ENCODE peak calls at places on chromosomes 16 and 17, in eight cellular contexts. A is uterus, M is HCT116, S is PC-9, E is astrocyte of the spinal cord, U is stomach, H is IMR-90, X is body of pancreas. O is an unnamed sample.

GRCh38 chr17:63480826-63481487 is 4.1 kb downstream of the ACE start:
- DNase-seq in A (no peak), X (peak), H (no peak), M (no peak), U (no peak), S (peak), E (no peak), O (no peak)

GRCh38 chr16:8655184-8655717 is 19.2 kb upstream of the ABAT start:
- DNase-seq in U (peak), E (peak), M (no peak), A (no peak), X (peak), H (peak), S (no peak), O (no peak)

GRCh38 chr17:57466042-57466471 is 209.7 kb downstream of the MSI2 start:
- DNase-seq in X (no peak), M (no peak), U (no peak), S (no peak), A (no peak), H (no peak), E (no peak), O (no peak)

GRCh38 chr16:72856797-72857196 is 191.1 kb downstream of the ZFHX3 start:
- DNase-seq in M (no peak), X (peak), S (no peak), A (no peak), E (no peak), H (no peak), U (no peak), O (no peak)

GRCh38 chr17:81517009-81517338 is 4.4 kb upstream of the ACTG1 start:
- DNase-seq in A (no peak), H (no peak), X (no peak), M (no peak), S (no peak), E (no peak), U (no peak), O (no peak)

GRCh38 chr17:19709841-19710240 is 6.5 kb downstream of the SLC47A2 start:
- DNase-seq in S (no peak), M (no peak), X (no peak), A (no peak), E (no peak), U (no peak), H (no peak), O (no peak)

GRCh38 chr16:84040206-84040822 is 2.3 kb downstream of the SLC38A8 start:
- DNase-seq in A (no peak), U (no peak), X (no peak), H (no peak), S (no peak), M (no peak), E (no peak), O (no peak)

GRCh38 chr16:50335198-50335958 is 33.4 kb downstream of the BRD7 start:
- DNase-seq in X (no peak), E (no peak), S (no peak), U (no peak), M (no peak), A (no peak), H (peak), O (no peak)

GRCh38 chr16:51831595-51832352 is 680.7 kb upstream of the SALL1 start:
- DNase-seq in X (no peak), E (no peak), S (no peak), M (no peak), U (no peak), A (no peak), H (no peak), O (no peak)

GRCh38 chr17:32111141-32111771 is 31.0 kb upstream of the RHOT1 start:
- DNase-seq in E (peak), A (peak), X (peak), S (peak), M (no peak), U (peak), H (peak), O (peak)

GRCh38 chr17:82978765-82979349 is 100.6 kb upstream of the METRNL start:
- DNase-seq in A (no peak), H (no peak), S (no peak), M (no peak), U (no peak), E (no peak), X (no peak), O (no peak)

GRCh38 chr17:8158267-8159031 is 4.3 kb downstream of the VAMP2 start:
- DNase-seq in E (peak), H (peak), M (peak), A (peak), U (peak), S (peak), X (peak), O (peak)

GRCh38 chr16:66512589-66513404 is 37.1 kb downstream of the TK2 start:
- DNase-seq in E (peak), S (peak), H (no peak), M (no peak), A (no peak), U (peak), X (no peak), O (no peak)

GRCh38 chr16:89076159-89076558 is 17.5 kb upstream of the ACSF3 start:
- DNase-seq in E (no peak), H (no peak), U (no peak), S (no peak), M (no peak), X (no peak), A (no peak), O (no peak)
- H3K4me3 ChIP-seq in E (no peak), H (no peak), U (no peak), S (no peak), M (no peak), X (no peak), A (no peak), O (no peak)

GRCh38 chr17:55157165-55157564 is 107.6 kb upstream of the HLF start:
- DNase-seq in H (peak), X (peak), U (no peak), S (no peak), E (peak), M (no peak), A (no peak), O (no peak)
- TF ChIP-seq CTCF in H (no peak), X (no peak), U (no peak), S (no peak), E (no peak), M (no peak), A (no peak), O (no peak)

DNA sequence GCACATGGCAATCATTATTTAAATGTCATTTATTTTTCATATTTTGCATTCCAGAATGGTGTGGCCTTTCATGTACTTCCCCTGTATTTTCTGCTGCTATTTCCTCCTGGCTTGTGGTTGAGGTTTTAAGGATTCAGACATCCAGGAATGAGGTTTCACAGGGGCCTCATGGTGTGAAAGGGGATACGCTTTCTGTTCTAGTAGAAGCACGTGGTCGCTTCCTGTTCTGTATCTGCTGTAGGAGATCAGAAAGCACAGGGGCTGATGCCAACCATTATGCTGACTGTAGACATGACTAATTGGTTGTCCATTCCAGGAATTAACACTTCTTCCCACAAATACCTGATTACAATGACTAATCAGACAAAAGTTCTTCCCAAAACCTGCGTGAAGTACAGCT is 405.9 kb downstream of the SHISA9 start:
- DNase-seq in E (peak), M (no peak), X (no peak), H (no peak), U (no peak), S (peak), A (no peak), O (no peak)
- H3K4me3 ChIP-seq in E (no peak), M (no peak), X (no peak), H (no peak), U (no peak), S (no peak), A (no peak), O (no peak)

GRCh38 chr16:2303923-2304322 is 36.0 kb upstream of the RNPS1 start:
- DNase-seq in M (no peak), H (no peak), E (no peak), U (no peak), X (no peak), A (no peak), S (no peak), O (no peak)

DNA sequence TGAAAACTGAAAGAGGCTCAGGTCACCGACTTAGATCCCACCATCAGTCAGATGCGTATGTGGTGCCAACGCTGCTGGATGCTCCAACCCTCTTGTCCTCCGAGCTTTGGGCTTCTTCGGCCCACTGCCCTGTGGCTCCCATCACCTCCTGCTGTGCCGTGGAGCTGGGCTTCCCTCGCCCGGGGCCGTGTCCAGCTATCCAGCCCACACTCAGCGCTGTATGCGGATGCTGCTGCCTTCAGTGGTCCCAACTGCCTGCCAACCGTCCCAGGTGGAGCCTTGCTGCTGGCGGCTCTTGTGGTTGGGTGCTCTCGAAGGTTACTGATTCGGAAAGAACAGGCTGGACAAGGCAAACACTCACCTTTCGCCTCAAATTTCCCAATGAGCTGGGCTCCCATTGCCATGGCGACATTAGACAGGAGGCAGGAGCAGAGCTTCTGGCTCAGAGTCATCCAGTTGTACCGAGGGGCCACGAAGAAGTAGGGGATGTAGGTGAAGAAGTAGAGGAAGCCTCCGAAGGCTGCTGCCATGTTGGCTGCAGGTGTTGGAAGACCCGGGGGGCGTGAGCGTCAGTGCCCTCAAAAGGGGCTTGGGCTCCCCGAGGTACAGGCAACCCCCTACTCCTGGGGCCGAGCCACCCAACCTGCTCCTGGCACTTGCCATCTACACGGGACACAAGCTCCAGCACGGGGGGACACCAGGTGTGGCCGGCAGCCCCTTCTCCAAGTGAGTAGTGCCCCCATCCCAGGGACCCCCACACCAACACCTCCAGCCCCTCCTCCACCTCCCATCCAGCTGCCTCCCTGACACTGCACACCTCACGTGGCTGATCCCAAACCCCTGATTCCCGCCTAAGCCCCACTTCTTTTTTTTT is 32.2 kb downstream of the ABCA3 start:
- DNase-seq in U (no peak), H (no peak), S (no peak), X (peak), M (no peak), A (no peak), E (no peak), O (no peak)
- TF ChIP-seq CTCF in U (no peak), H (no peak), S (no peak), X (no peak), M (no peak), A (no peak), E (no peak), O (no peak)

GRCh38 chr17:80277751-80278671 is 17.4 kb downstream of the RNF213 start:
- DNase-seq in S (peak), M (no peak), U (no peak), H (no peak), X (no peak), A (peak), E (peak), O (peak)
- H3K4me3 ChIP-seq in S (no peak), M (no peak), U (no peak), H (no peak), X (no peak), A (no peak), E (no peak), O (no peak)

GRCh38 chr17:44070455-44071197 is at the start of gene G6PC3:
- DNase-seq in X (peak), A (peak), E (peak), M (peak), U (peak), H (peak), S (peak), O (peak)
- TF ChIP-seq CTCF in X (no peak), A (peak), E (no peak), M (no peak), U (peak), H (peak), S (no peak), O (no peak)

GRCh38 chr16:31183432-31184428 is 3.8 kb downstream of the FUS start:
- DNase-seq in S (no peak), U (no peak), M (no peak), X (no peak), A (no peak), H (no peak), E (no peak), O (no peak)
- H3K4me3 ChIP-seq in S (no peak), U (no peak), M (no peak), X (no peak), A (no peak), H (no peak), E (no peak), O (no peak)

GRCh38 chr17:27985736-27986394 is 56.6 kb upstream of the NLK start:
- DNase-seq in X (no peak), M (no peak), E (no peak), U (no peak), S (no peak), A (no peak), H (no peak), O (no peak)

GRCh38 chr17:27983853-27984252 is 58.6 kb upstream of the NLK start:
- DNase-seq in H (no peak), A (no peak), X (no peak), S (no peak), M (no peak), U (no peak), E (no peak), O (no peak)

GRCh38 chr17:27984404-27984803 is 58.1 kb upstream of the NLK start:
- DNase-seq in H (no peak), M (no peak), U (no peak), S (no peak), E (no peak), A (no peak), X (no peak), O (no peak)

GRCh38 chr17:27984816-27985215 is 57.7 kb upstream of the NLK start:
- DNase-seq in X (no peak), H (no peak), S (no peak), E (no peak), A (peak), U (no peak), M (no peak), O (no peak)

DNA sequence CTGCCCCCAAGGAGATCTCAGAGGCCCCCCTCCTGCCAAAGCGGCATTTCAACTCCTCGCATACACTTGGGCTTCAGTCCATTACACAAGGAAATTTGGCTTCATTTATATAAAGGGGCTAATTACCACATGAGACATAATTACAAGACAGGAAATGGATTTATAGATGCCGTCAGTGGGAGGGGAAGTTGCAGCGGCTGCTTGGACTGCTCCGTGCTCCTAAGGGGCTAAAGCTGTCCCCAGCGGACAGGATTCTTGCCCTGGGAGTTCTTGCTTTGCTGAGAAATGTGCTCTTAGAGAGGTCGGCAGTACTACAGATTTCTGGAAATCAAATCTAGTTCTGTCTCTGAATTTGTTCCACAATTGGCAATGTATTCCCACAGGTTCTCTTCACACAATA is 57.2 kb upstream of the NLK start:
- DNase-seq in E (no peak), M (no peak), X (no peak), U (no peak), S (no peak), H (no peak), A (no peak), O (no peak)
- TF ChIP-seq CTCF in E (no peak), M (no peak), X (no peak), U (no peak), S (no peak), H (no peak), A (no peak), O (no peak)

DNA sequence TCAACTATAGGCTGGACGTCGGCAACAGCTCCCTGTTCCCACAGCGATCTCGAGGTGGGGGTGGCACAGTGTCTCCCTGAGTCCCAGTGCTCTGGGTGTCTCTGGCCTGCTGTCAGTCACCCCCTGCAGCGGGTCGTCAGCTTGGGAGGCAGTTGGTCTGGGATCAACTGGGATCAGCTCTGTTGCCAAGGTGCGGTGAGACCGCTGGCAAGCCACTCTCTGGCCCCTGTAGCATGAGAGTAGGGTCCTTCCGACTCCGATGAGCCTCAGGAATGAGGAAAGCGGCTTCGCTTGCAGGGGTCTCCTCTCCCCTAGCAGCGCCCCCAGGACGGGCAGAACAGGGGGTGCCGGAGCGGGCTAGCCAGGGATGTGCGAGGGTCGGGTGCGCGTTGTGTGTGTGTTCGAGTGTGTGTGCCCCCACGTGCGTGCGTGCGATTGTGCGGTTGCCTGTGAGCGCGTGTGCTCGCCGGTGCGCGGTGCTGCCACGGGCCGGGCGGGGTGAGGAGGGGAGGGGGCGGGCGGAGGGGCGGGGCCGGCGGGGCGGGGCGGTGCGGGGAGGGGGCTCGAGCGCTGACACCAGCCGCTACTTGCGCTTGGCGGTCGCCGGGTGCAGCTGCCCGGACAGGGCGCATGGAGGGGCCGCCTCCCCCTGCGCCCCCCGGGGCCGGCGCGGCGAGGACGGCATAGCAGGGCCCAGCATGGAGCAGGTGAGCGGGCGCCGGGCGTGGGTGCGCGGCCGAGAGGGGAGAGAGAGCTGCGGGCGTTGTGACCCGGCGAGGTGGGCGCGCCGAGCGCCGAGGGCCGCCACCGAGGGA is 9.4 kb upstream of the ARHGAP23 start:
- DNase-seq in E (no peak), X (no peak), H (no peak), U (no peak), M (no peak), A (no peak), S (no peak), O (no peak)
- H3K4me3 ChIP-seq in E (no peak), X (no peak), H (no peak), U (peak), M (no peak), A (peak), S (no peak), O (no peak)

O was measured in mucosa of descending colon.